ENCODE peak calls at places on chromosomes 16 and 17, in five cellular contexts. P is AG04449; S is stimulated activated naive CD4-positive, alpha-beta T cell; R is dermis blood vessel endothelial cell; U is stimulated activated CD4-positive, alpha-beta T cell treated with anti-CD3 and anti-CD28 coated beads, Interleukin-1b, Interleukin-23, amount 100 ng/mL, for 1 hour. B is an unnamed sample.

GRCh38 chr17:1008008-1008761 is 11.3 kb downstream of the TIMM22 start:
- DNase-seq in P (no peak), S (no peak), R (no peak), U (no peak), B (no peak)

GRCh38 chr16:62068747-62069146 is 32.5 kb upstream of the CDH8 start:
- DNase-seq in P (no peak), S (no peak), R (no peak), U (no peak), B (no peak)

GRCh38 chr16:57801856-57802634 is at the start of gene KIFC3:
- DNase-seq in P (no peak), S (no peak), R (peak), U (peak), B (peak)

GRCh38 chr16:46873201-46873600 is 11.0 kb upstream of the GPT2 start:
- DNase-seq in P (no peak), S (no peak), R (no peak), U (no peak), B (no peak)

GRCh38 chr17:3980381-3980975 is 16.2 kb upstream of the ATP2A3 start:
- DNase-seq in P (no peak), S (no peak), R (no peak), U (no peak), B (no peak)

GRCh38 chr16:68951991-68952877 is 108.9 kb downstream of the TANGO6 start:
- DNase-seq in P (no peak), S (no peak), R (peak), U (no peak), B (no peak)

GRCh38 chr16:22353188-22353919 is 21.1 kb downstream of the CDR2 start:
- DNase-seq in P (peak), S (no peak), R (peak), U (no peak), B (peak)

GRCh38 chr17:801660-802059 is 19.5 kb downstream of the MRM3 start:
- DNase-seq in P (no peak), S (no peak), R (no peak), U (no peak), B (no peak)

GRCh38 chr16:7888421-7888820 is 555.8 kb downstream of the RBFOX1 start:
- DNase-seq in P (no peak), S (no peak), R (no peak), U (no peak), B (no peak)

GRCh38 chr17:49454050-49454449 is 39.4 kb upstream of the PHB1 start:
- DNase-seq in P (no peak), S (no peak), R (no peak), U (no peak), B (no peak)

GRCh38 chr17:55177159-55177913 is 87.4 kb upstream of the HLF start:
- DNase-seq in P (no peak), S (no peak), R (peak), U (no peak), B (peak)

GRCh38 chr16:67562918-67563707 is 787 bp downstream of the CTCF start:
- DNase-seq in P (no peak), S (peak), R (peak), U (no peak), B (peak)

GRCh38 chr17:27449541-27449940 is 6.7 kb upstream of the KSR1 start:
- DNase-seq in P (no peak), S (no peak), R (no peak), U (no peak), B (no peak)

GRCh38 chr17:8162232-8162996 is at the start of gene VAMP2:
- DNase-seq in P (no peak), S (peak), R (peak), U (peak), B (peak)